ENCODE peak calls at places on chromosomes 13 and 19, in seven cellular contexts. G is activated CD8-positive, alpha-beta memory T cell treated with anti-CD3 and anti-CD28 coated beads for 48 hours; N is NCI-H2081; X is EL; Y is fibroblast of pulmonary artery; S is NCI-H1105 treated with DMSO at 0.1 percent for 48 hours; L is foreskin fibroblast. Z is an unnamed sample.

GRCh38 chr13:110538632-110539031 is 22.9 kb downstream of the RAB20 start:
- DNase-seq in G (no peak), X (no peak), L (no peak), S (no peak), N (peak), Y (peak), Z (no peak)

GRCh38 chr13:113495494-113496251 is 5.2 kb upstream of the DCUN1D2 start:
- DNase-seq in X (no peak), N (no peak), Y (no peak), G (no peak), L (no peak), S (no peak), Z (no peak)

GRCh38 chr13:24176351-24177101 is 16.0 kb downstream of the SPATA13 start:
- DNase-seq in Y (peak), L (no peak), N (no peak), S (no peak), G (no peak), X (no peak), Z (no peak)

GRCh38 chr13:98419786-98420559 is 156.9 kb downstream of the STK24 start:
- DNase-seq in G (no peak), Y (no peak), L (no peak), S (no peak), N (no peak), X (no peak), Z (no peak)

GRCh38 chr13:39036212-39036611 is 1.7 kb downstream of the PROSER1 start:
- DNase-seq in N (no peak), G (no peak), L (no peak), S (peak), Y (peak), X (peak), Z (no peak)

GRCh38 chr13:41427700-41428099 is 29.6 kb upstream of the RGCC start:
- DNase-seq in G (no peak), N (no peak), X (no peak), L (no peak), Y (no peak), S (no peak), Z (no peak)

GRCh38 chr13:41315466-41316047 is 4.5 kb downstream of the NAA16 start:
- DNase-seq in L (no peak), S (no peak), G (no peak), N (no peak), X (peak), Y (no peak), Z (no peak)

GRCh38 chr19:35899547-35900214 is 659 bp downstream of the NFKBID start:
- DNase-seq in N (peak), X (peak), S (peak), L (peak), G (peak), Y (peak), Z (peak)

GRCh38 chr13:93788456-93788855 is 561.8 kb downstream of the GPC6 start:
- DNase-seq in N (no peak), S (no peak), L (no peak), Y (no peak), X (no peak), G (no peak), Z (no peak)

GRCh38 chr19:1045247-1045603 is 5.3 kb downstream of the ABCA7 start:
- DNase-seq in S (no peak), G (no peak), N (no peak), Y (no peak), X (no peak), L (no peak), Z (no peak)

GRCh38 chr13:28655566-28655965 is 3.4 kb upstream of the POMP start:
- DNase-seq in S (no peak), Y (peak), N (no peak), L (peak), G (no peak), X (peak), Z (no peak)

GRCh38 chr19:23949611-23950010 is 34.9 kb downstream of the ZNF726 start:
- DNase-seq in S (no peak), X (no peak), Y (no peak), L (peak), G (no peak), N (no peak), Z (no peak)

GRCh38 chr19:30093966-30094770 is 152.1 kb downstream of the URI1 start:
- DNase-seq in Y (no peak), G (no peak), N (no peak), X (no peak), L (no peak), S (no peak), Z (no peak)

GRCh38 chr19:18046066-18046718 is 38.2 kb downstream of the ARRDC2 start:
- DNase-seq in L (peak), G (no peak), X (peak), Y (peak), S (no peak), N (no peak), Z (no peak)

GRCh38 chr19:7492142-7493055 is 3.6 kb upstream of the PEX11G start:
- DNase-seq in Y (peak), X (no peak), L (peak), S (no peak), G (no peak), N (no peak), Z (no peak)

GRCh38 chr19:47230921-47231214 is at the start of gene BBC3:
- DNase-seq in S (no peak), L (no peak), X (no peak), Y (no peak), N (no peak), G (no peak), Z (no peak)

GRCh38 chr13:93771229-93771628 is 544.6 kb downstream of the GPC6 start:
- DNase-seq in N (no peak), G (no peak), Y (no peak), X (no peak), L (no peak), S (no peak), Z (no peak)

GRCh38 chr19:29890392-29890791 is 51.6 kb upstream of the URI1 start:
- DNase-seq in Y (no peak), L (no peak), X (no peak), G (no peak), S (no peak), N (no peak), Z (no peak)

GRCh38 chr19:40200352-40201099 is 9.3 kb downstream of the MAP3K10 start:
- DNase-seq in N (no peak), S (no peak), Y (no peak), G (no peak), L (no peak), X (no peak), Z (no peak)

GRCh38 chr13:31862828-31863227 is 123.5 kb downstream of the RXFP2 start:
- DNase-seq in S (no peak), N (no peak), X (no peak), L (no peak), G (no peak), Y (no peak), Z (no peak)

Z was measured in stimulated activated naive B cell treated with anti-CD40 and anti-IgM and Interleukin-4, amounts not matched to agents 10 μg/mL and 1 μg/mL and 100 μg/mL, for 72 hours.